ENCODE peak calls at places on chromosomes 11 and 22, in nine cellular contexts. P is tibial artery, Z is thoracic aorta, K is cardiac muscle cell, D is colonic mucosa, T is heart left ventricle, O is SK-N-SH, C is right lobe of liver, U is A673. X is an unnamed sample.

GRCh38 chr22:25357056-25357455 is 137.6 kb downstream of the CRYBB2 start:
- DNase-seq in P (peak; percentile 47), Z (no peak), K (no peak), D (no peak), T (no peak), O (no peak), C (no peak), U (no peak), X (no peak)

GRCh38 chr22:44398791-44399190 is 86.0 kb upstream of the SHISAL1 start:
- DNase-seq in P (peak; percentile 47), Z (no peak), K (no peak), D (peak; percentile 8), T (no peak), O (peak; percentile 16), C (peak; percentile 20), U (peak; percentile 33), X (peak; percentile 5)

GRCh38 chr22:23621082-23621780 is 10.9 kb downstream of the DRICH1 start:
- DNase-seq in P (no peak), Z (no peak), K (no peak), D (peak; percentile 50), T (no peak), O (no peak), C (no peak), U (no peak), X (no peak)

GRCh38 chr11:59918987-59919589 is 19.1 kb upstream of the OOSP1 start:
- DNase-seq in P (no peak), Z (no peak), K (peak; percentile 56), D (peak; percentile 56), T (no peak), O (peak; percentile 29), C (no peak), U (peak; percentile 77), X (peak; percentile 38)

GRCh38 chr11:47606731-47607130 is 12.5 kb upstream of the C1QTNF4 start:
- DNase-seq in P (peak; percentile 63), Z (no peak), K (peak; percentile 42), D (no peak), T (peak; percentile 41), O (no peak), C (no peak), U (no peak), X (no peak)

GRCh38 chr22:30422481-30423295 is 2.9 kb upstream of the MTFP1 start:
- DNase-seq in P (peak; percentile 91), Z (peak; percentile 72), K (peak; percentile 84), D (peak; percentile 81), T (peak; percentile 29), O (no peak), C (peak; percentile 77), U (peak; percentile 92), X (peak; percentile 60)

GRCh38 chr11:116460156-116460965 is 312.4 kb downstream of the BUD13 start:
- DNase-seq in P (no peak), Z (no peak), K (no peak), D (peak; percentile 36), T (no peak), O (no peak), C (no peak), U (no peak), X (no peak)

GRCh38 chr11:92580931-92581330 is 356.3 kb downstream of the FAT3 start:
- DNase-seq in P (no peak), Z (no peak), K (no peak), D (no peak), T (no peak), O (no peak), C (no peak), U (no peak), X (no peak)

GRCh38 chr22:36352775-36353507 is 34.8 kb downstream of the MYH9 start:
- DNase-seq in P (peak; percentile 96), Z (peak; percentile 55), K (peak; percentile 75), D (no peak), T (peak; percentile 80), O (no peak), C (peak; percentile 93), U (no peak), X (peak; percentile 81)

GRCh38 chr11:117045956-117046355 is 52.3 kb downstream of the SIK3 start:
- DNase-seq in P (no peak), Z (no peak), K (peak; percentile 83), D (no peak), T (no peak), O (no peak), C (no peak), U (no peak), X (no peak)

GRCh38 chr11:64887757-64888405 is 9.5 kb upstream of the EHD1 start:
- DNase-seq in P (peak; percentile 87), Z (no peak), K (peak; percentile 69), D (peak; percentile 92), T (peak; percentile 82), O (peak; percentile 97), C (peak; percentile 89), U (peak; percentile 81), X (peak; percentile 64)

GRCh38 chr11:47409440-47410403 is 1.3 kb downstream of the SLC39A13 start:
- DNase-seq in P (no peak), Z (no peak), K (no peak), D (no peak), T (no peak), O (peak; percentile 43), C (no peak), U (no peak), X (no peak)

GRCh38 chr22:36862251-36863242 is 1.7 kb downstream of the NCF4 start:
- DNase-seq in P (no peak), Z (no peak), K (no peak), D (no peak), T (peak; percentile 44), O (no peak), C (no peak), U (no peak), X (no peak)

GRCh38 chr11:121112498-121113455 is 11.7 kb downstream of the TECTA start:
- DNase-seq in P (peak; percentile 70), Z (peak; percentile 9), K (peak; percentile 85), D (peak; percentile 44), T (peak; percentile 60), O (peak; percentile 85), C (peak; percentile 70), U (peak; percentile 82), X (peak; percentile 28)

GRCh38 chr22:21927174-21927823 is 25.3 kb downstream of the PPM1F start:
- DNase-seq in P (no peak), Z (no peak), K (no peak), D (no peak), T (no peak), O (no peak), C (no peak), U (peak; percentile 53), X (no peak)

GRCh38 chr11:125069796-125070195 is 6.7 kb downstream of the SLC37A2 start:
- DNase-seq in P (no peak), Z (no peak), K (peak; percentile 32), D (no peak), T (no peak), O (no peak), C (no peak), U (no peak), X (no peak)

GRCh38 chr22:31122532-31123291 is at the start of gene INPP5J:
- DNase-seq in P (peak; percentile 74), Z (no peak), K (peak; percentile 60), D (peak; percentile 84), T (peak; percentile 69), O (peak; percentile 90), C (no peak), U (peak; percentile 64), X (no peak)

GRCh38 chr22:38127869-38128268 is 17.4 kb upstream of the BAIAP2L2 start:
- DNase-seq in P (no peak), Z (no peak), K (no peak), D (no peak), T (no peak), O (no peak), C (peak; percentile 48), U (no peak), X (no peak)

GRCh38 chr11:27100534-27100933 is 59.9 kb downstream of the BBOX1 start:
- DNase-seq in P (no peak), Z (no peak), K (no peak), D (no peak), T (no peak), O (no peak), C (no peak), U (peak; percentile 36), X (no peak)

GRCh38 chr11:94964934-94965333 is 8.4 kb downstream of the CWC15 start:
- DNase-seq in P (no peak), Z (no peak), K (no peak), D (no peak), T (no peak), O (no peak), C (no peak), U (no peak), X (no peak)

GRCh38 chr11:12287009-12287373 is 90.4 kb upstream of the PARVA start:
- DNase-seq in P (peak; percentile 86), Z (peak; percentile 41), K (peak; percentile 97), D (peak; percentile 38), T (peak; percentile 34), O (peak; percentile 7), C (no peak), U (peak; percentile 73), X (peak; percentile 48)

GRCh38 chr11:60951909-60952741 is at the start of gene SLC15A3:
- DNase-seq in P (peak; percentile 88), Z (peak; percentile 33), K (peak; percentile 49), D (peak; percentile 47), T (peak; percentile 70), O (no peak), C (peak; percentile 80), U (no peak), X (peak; percentile 65)
- H3K4me3 ChIP-seq in P (peak within 1 kb of the TSS; percentile 60), Z (peak within 1 kb of the TSS; percentile 73), K (no peak within 1 kb of the TSS), D (peak within 1 kb of the TSS; percentile 36), T (peak within 1 kb of the TSS; percentile 46), O (no peak within 1 kb of the TSS), C (peak within 1 kb of the TSS; percentile 41), U (no peak within 1 kb of the TSS), X (peak within 1 kb of the TSS; percentile 65)

GRCh38 chr11:87780068-87780413 is 395.2 kb downstream of the RAB38 start:
- DNase-seq in P (no peak), Z (no peak), K (no peak), D (no peak), T (no peak), O (no peak), C (no peak), U (no peak), X (no peak)
- H3K4me1 ChIP-seq in P (no peaks in the 10 kb centered on the region), Z (no peaks in the 10 kb centered on the region), K (peaks cover 2% of the 10 kb centered on the region), D (no peaks in the 10 kb centered on the region), T (no peaks in the 10 kb centered on the region), O (no peaks in the 10 kb centered on the region), C (no peaks in the 10 kb centered on the region), U (no peaks in the 10 kb centered on the region), X (no peaks in the 10 kb centered on the region)

DNA sequence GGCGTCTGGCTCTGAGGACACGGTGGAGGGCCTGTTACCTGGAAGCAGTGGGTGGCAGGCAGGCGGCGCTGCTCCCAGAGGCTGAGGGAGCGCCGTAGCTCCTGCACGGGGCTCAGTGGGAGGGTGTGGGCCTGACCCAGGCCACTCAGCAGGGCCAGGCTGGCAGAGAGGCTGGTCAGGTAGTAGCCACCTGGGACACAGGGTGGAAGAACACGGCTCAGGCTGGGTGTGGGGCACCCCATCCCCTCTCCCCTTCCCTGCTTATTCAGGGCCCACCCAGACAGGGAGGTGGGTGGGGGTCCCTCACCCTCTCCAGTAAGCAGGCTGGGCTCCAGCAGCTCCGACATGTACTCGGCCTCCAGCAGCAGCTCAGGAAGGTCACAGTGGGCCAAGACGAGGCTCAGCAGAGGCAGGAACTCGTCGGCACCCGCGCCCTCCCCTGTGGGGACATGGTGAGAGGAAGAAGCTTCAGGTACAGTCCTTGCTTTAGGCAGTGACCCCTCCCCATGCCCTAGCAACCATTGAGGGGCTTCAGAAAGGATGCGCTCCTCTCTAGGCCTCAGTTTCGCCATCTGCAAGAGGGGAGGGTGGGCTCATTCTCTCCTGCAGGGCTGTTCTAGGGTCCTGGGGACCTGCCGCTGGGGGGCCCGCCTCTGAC is 2.9 kb downstream of the RIN1 start:
- DNase-seq in P (no peak), Z (no peak), K (no peak), D (no peak), T (no peak), O (peak; percentile 15), C (peak; percentile 38), U (no peak), X (no peak)
- TF ChIP-seq CTCF in P (no peak), Z (no peak), K (no peak), D (no peak), T (no peak), O (no peak), C (no peak), U (no peak), X (no peak)

GRCh38 chr11:41659990-41660389 is 200.5 kb upstream of the LRRC4C start:
- DNase-seq in P (no peak), Z (no peak), K (no peak), D (no peak), T (no peak), O (no peak), C (no peak), U (peak; percentile 41), X (no peak)
- H3K4me3 ChIP-seq in P (no peak overlapping the region), Z (no peak overlapping the region), K (no peak overlapping the region), D (no peak overlapping the region), T (no peak overlapping the region), O (no peak overlapping the region), C (no peak overlapping the region), U (no peak overlapping the region), X (no peak overlapping the region)